ENCODE peak calls at places on chromosomes 13 and 19, in nine cellular contexts. F is prostate gland, I is GM12892, S is spleen, A is GM23338, G is transverse colon, L is stomach, M is esophagus muscularis mucosa, W is GM12891. P is an unnamed sample.
A peak's percentile ranks its signal among the peaks of the same experiment; 100 is the strongest.

GRCh38 chr13:32225494-32225931 is 89.7 kb downstream of the ZAR1L start:
- DNase-seq in F (no peak), I (no peak), S (no peak), A (peak; percentile 28), G (no peak), L (no peak), M (peak; percentile 62), W (no peak), P (no peak)

GRCh38 chr13:75960538-75960994 is 324.4 kb downstream of the LMO7 start:
- DNase-seq in F (no peak), I (peak; percentile 5), S (no peak), A (no peak), G (no peak), L (no peak), M (no peak), W (peak; percentile 4), P (no peak)

GRCh38 chr13:19927117-19927734 is 31.3 kb upstream of the ZMYM2 start:
- DNase-seq in F (no peak), I (no peak), S (no peak), A (peak; percentile 50), G (no peak), L (no peak), M (no peak), W (no peak), P (no peak)

GRCh38 chr19:43425567-43426392 is 11.1 kb downstream of the TEX101 start:
- DNase-seq in F (peak; percentile 56), I (no peak), S (no peak), A (peak; percentile 65), G (peak; percentile 92), L (peak; percentile 90), M (no peak), W (no peak), P (peak; percentile 26)

GRCh38 chr13:24668955-24669354 is 11.3 kb upstream of the ATP12A start:
- DNase-seq in F (peak; percentile 22), I (no peak), S (no peak), A (no peak), G (peak; percentile 89), L (no peak), M (no peak), W (no peak), P (no peak)

GRCh38 chr19:31911577-31911976 is 433.8 kb upstream of the ZNF507 start:
- DNase-seq in F (no peak), I (no peak), S (no peak), A (no peak), G (no peak), L (no peak), M (no peak), W (no peak), P (no peak)

GRCh38 chr19:58328999-58329398 is 2.2 kb downstream of the ZSCAN22 start:
- DNase-seq in F (no peak), I (no peak), S (no peak), A (peak; percentile 83), G (no peak), L (no peak), M (no peak), W (no peak), P (no peak)

GRCh38 chr19:39497850-39498261 is 891 bp upstream of the DLL3 start:
- DNase-seq in F (no peak), I (no peak), S (no peak), A (peak; percentile 89), G (peak; percentile 49), L (no peak), M (no peak), W (no peak), P (no peak)

GRCh38 chr19:48918801-48919247 is 14.7 kb upstream of the DHDH start:
- DNase-seq in F (no peak), I (no peak), S (no peak), A (peak; percentile 92), G (no peak), L (no peak), M (no peak), W (no peak), P (no peak)

GRCh38 chr13:110551284-110551683 is 10.2 kb downstream of the RAB20 start:
- DNase-seq in F (no peak), I (no peak), S (peak; percentile 40), A (no peak), G (no peak), L (no peak), M (no peak), W (no peak), P (no peak)

GRCh38 chr13:37049810-37050209 is 9.7 kb downstream of the SUPT20H start:
- DNase-seq in F (no peak), I (no peak), S (no peak), A (peak; percentile 15), G (no peak), L (no peak), M (no peak), W (no peak), P (no peak)

GRCh38 chr13:100269837-100270236 is 180.9 kb downstream of the PCCA start:
- DNase-seq in F (no peak), I (no peak), S (no peak), A (no peak), G (peak; percentile 49), L (peak; percentile 87), M (no peak), W (no peak), P (peak; percentile 71)

GRCh38 chr19:43809762-43810696 is 7.8 kb upstream of the LYPD5 start:
- DNase-seq in F (peak; percentile 24), I (no peak), S (no peak), A (peak; percentile 81), G (no peak), L (no peak), M (no peak), W (no peak), P (no peak)

GRCh38 chr19:29524201-29524911 is 1.4 kb upstream of the VSTM2B start:
- DNase-seq in F (no peak), I (no peak), S (peak; percentile 61), A (peak; percentile 70), G (no peak), L (no peak), M (no peak), W (no peak), P (no peak)

GRCh38 chr13:113143466-113144254 is 14.8 kb upstream of the PROZ start:
- DNase-seq in F (no peak), I (no peak), S (peak; percentile 66), A (no peak), G (no peak), L (no peak), M (no peak), W (no peak), P (no peak)

GRCh38 chr13:63208811-63209210 is 1793.2 kb upstream of the PCDH20 start:
- DNase-seq in F (no peak), I (no peak), S (no peak), A (no peak), G (no peak), L (no peak), M (no peak), W (no peak), P (no peak)

GRCh38 chr19:17236414-17236716 is 9.4 kb downstream of the NR2F6 start:
- DNase-seq in F (no peak), I (no peak), S (no peak), A (peak; percentile 46), G (peak; percentile 55), L (no peak), M (no peak), W (no peak), P (no peak)

GRCh38 chr19:17236831-17237543 is 8.7 kb downstream of the NR2F6 start:
- DNase-seq in F (no peak), I (no peak), S (no peak), A (peak; percentile 30), G (no peak), L (no peak), M (no peak), W (no peak), P (no peak)

GRCh38 chr19:17237747-17238706 is 7.7 kb downstream of the NR2F6 start:
- DNase-seq in F (no peak), I (no peak), S (no peak), A (no peak), G (no peak), L (no peak), M (no peak), W (no peak), P (no peak)

GRCh38 chr19:17234911-17235617 is 9.0 kb downstream of the OCEL1 start:
- DNase-seq in F (no peak), I (peak; percentile 67), S (peak; percentile 88), A (peak; percentile 85), G (peak; percentile 79), L (peak; percentile 68), M (no peak), W (peak; percentile 73), P (peak; percentile 80)

GRCh38 chr19:17235618-17236413 is 9.8 kb downstream of the OCEL1 start:
- DNase-seq in F (peak; percentile 67), I (peak; percentile 71), S (peak; percentile 96), A (peak; percentile 78), G (peak; percentile 80), L (peak; percentile 77), M (no peak), W (peak; percentile 73), P (peak; percentile 84)
- TF ChIP-seq POLR2AphosphoS5 in F (no peak), I (no peak), S (peak; percentile 77), A (peak; percentile 48), G (peak; percentile 22), L (peak; percentile 17), M (no peak), W (no peak), P (no peak)

GRCh38 chr19:17497149-17497798 is 14.2 kb upstream of the PGLS start:
- DNase-seq in F (no peak), I (no peak), S (peak; percentile 75), A (peak; percentile 84), G (no peak), L (no peak), M (no peak), W (no peak), P (no peak)
- TF ChIP-seq POLR2AphosphoS5 in F (no peak), I (no peak), S (peak; percentile 38), A (peak; percentile 39), G (no peak), L (no peak), M (no peak), W (no peak), P (no peak)

DNA sequence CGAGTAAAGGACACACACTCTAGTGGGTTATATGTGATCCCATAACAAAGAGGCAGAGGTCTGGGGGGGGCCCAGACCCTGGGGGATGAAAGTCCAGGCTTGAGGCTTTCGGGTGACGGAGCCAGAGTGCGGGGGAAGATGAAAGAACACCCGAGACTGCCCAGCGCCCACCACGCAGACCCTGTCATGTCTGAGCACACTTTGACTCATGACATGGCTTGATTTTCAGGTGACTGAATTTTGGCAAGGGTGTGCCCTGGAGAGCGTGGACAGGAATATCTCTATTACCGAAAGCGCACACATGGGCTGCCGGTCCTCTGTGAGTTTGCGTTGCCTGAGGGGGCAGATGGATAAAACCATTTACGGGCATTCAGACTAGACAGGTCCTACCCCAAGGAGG is 192.0 kb upstream of the SOX1 start:
- DNase-seq in F (no peak), I (no peak), S (no peak), A (no peak), G (no peak), L (no peak), M (peak; percentile 74), W (no peak), P (no peak)
- TF ChIP-seq POLR2AphosphoS5 in F (no peak), I (no peak), S (no peak), A (no peak), G (no peak), L (no peak), M (no peak), W (no peak), P (no peak)

DNA sequence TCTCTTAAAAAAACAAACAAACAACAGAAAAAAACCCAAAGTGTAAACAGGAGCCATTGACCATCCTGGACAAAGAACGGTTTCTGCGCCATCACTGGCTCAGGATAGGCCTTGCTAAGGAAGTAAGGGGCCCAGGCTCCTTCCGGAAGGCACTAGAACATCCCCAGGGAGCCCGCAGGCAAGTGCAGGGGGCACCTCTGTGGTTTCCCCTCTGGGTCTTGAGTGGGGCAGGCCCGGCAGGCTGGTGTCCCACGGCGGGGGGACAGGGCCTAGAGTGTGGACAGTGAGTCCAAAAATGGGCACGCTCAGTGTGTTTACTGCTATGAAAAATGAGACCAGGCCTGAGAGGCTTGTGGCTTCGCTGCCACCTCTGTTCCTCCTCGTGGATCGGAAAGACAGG is 14.8 kb upstream of the RANBP3 start:
- DNase-seq in F (no peak), I (no peak), S (no peak), A (no peak), G (no peak), L (no peak), M (no peak), W (no peak), P (no peak)
- TF ChIP-seq POLR2AphosphoS5 in F (no peak), I (no peak), S (no peak), A (no peak), G (no peak), L (no peak), M (no peak), W (no peak), P (no peak)

P was measured in sigmoid colon.